ENCODE peak calls at places on chromosomes 11 and 22, in five cellular contexts. K, B, E, X and I are unnamed samples.

GRCh38 chr11:43852057-43852636 is 28.5 kb upstream of the ALKBH3 start:
- DNase-seq in E (peak), B (no peak), K (peak), X (peak), I (peak)

GRCh38 chr11:66936326-66936725 is 21.9 kb downstream of the PC start:
- DNase-seq in B (no peak), X (peak), K (no peak), E (no peak), I (peak)

GRCh38 chr22:25067851-25068421 is 115.4 kb downstream of the KIAA1671 start:
- DNase-seq in X (no peak), B (no peak), E (no peak), K (no peak), I (no peak)

GRCh38 chr11:14413307-14414072 is 54.5 kb upstream of the RRAS2 start:
- DNase-seq in X (no peak), B (no peak), E (peak), K (no peak), I (peak)

GRCh38 chr11:68328374-68329091 is 16.1 kb downstream of the LRP5 start:
- DNase-seq in E (peak), X (no peak), K (no peak), B (peak), I (peak)

GRCh38 chr11:104968856-104969776 is 742 bp upstream of the CASP4 start:
- DNase-seq in E (peak), B (peak), X (no peak), K (no peak), I (peak)

GRCh38 chr11:91470656-91471055 is 754.0 kb upstream of the FAT3 start:
- DNase-seq in B (no peak), K (no peak), E (no peak), X (peak), I (no peak)

GRCh38 chr11:14329702-14330101 is 29.3 kb downstream of the RRAS2 start:
- DNase-seq in K (no peak), X (no peak), E (no peak), B (no peak), I (no peak)

GRCh38 chr11:33716236-33716635 is 15.6 kb upstream of the C11orf91 start:
- DNase-seq in K (no peak), B (no peak), X (peak), E (peak), I (peak)

GRCh38 chr11:70429428-70429705 is 31.0 kb downstream of the CTTN start:
- DNase-seq in X (no peak), B (no peak), E (no peak), K (no peak), I (no peak)

GRCh38 chr11:21704539-21704938 is 488.3 kb upstream of the ANO5 start:
- DNase-seq in K (no peak), E (no peak), B (no peak), X (no peak), I (no peak)

GRCh38 chr22:50477923-50478322 is 3.1 kb upstream of the SBF1 start:
- DNase-seq in B (no peak), X (no peak), K (no peak), E (no peak), I (no peak)

GRCh38 chr22:50473855-50474671 is 772 bp downstream of the SBF1 start:
- DNase-seq in E (peak), X (peak), K (no peak), B (no peak), I (peak)

GRCh38 chr22:50476819-50477344 is 2.0 kb upstream of the SBF1 start:
- DNase-seq in E (no peak), X (peak), K (no peak), B (no peak), I (no peak)

GRCh38 chr22:50474711-50475651 is at the start of gene SBF1:
- DNase-seq in E (peak), X (peak), K (peak), B (peak), I (peak)

GRCh38 chr22:50475652-50476002 is 792 bp upstream of the SBF1 start:
- DNase-seq in E (no peak), X (no peak), K (no peak), B (no peak), I (no peak)
- H3K4me3 ChIP-seq in E (peak), X (no peak), K (no peak), B (no peak), I (no peak)

GRCh38 chr11:61695917-61696316 is 15.7 kb downstream of the DAGLA start:
- DNase-seq in X (peak), K (no peak), B (peak), E (peak), I (peak)
- TF ChIP-seq CTCF in X (peak), K (no peak), B (no peak), E (peak), I (no peak)

DNA sequence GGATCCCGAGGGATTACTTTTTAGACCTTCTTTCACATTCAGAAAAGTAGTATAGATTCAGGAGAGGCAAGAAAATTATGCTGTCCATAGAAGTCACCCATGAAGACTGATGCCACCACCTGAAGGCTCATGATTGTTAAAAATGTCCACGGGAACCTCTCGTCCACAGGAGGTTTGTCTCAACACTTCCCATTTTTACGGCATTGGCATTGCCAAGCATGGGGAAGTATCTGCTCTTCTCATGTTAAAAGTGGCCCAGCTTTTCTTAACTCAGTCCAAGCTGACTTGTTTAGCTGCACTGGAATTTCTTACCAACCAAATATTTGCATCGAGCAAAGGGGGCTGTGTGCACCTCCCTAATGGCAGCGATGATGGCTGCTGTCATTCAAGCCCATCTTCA is 9.6 kb downstream of the CDPF1 start:
- DNase-seq in B (no peak), X (no peak), K (no peak), E (no peak), I (no peak)
- H3K4me3 ChIP-seq in B (no peak), X (no peak), K (no peak), E (no peak), I (no peak)

GRCh38 chr11:93704237-93704636 is 37.1 kb downstream of the TAF1D start:
- DNase-seq in E (peak), B (no peak), X (no peak), K (no peak), I (no peak)
- TF ChIP-seq CTCF in E (peak), B (no peak), X (peak), K (peak), I (no peak)

GRCh38 chr11:27305751-27306150 is 57.3 kb downstream of the CCDC34 start:
- DNase-seq in B (peak), E (no peak), X (no peak), K (no peak), I (no peak)

GRCh38 chr11:27300974-27301373 is 62.0 kb downstream of the CCDC34 start:
- DNase-seq in B (no peak), K (no peak), E (no peak), X (peak), I (no peak)

GRCh38 chr11:27307232-27307631 is 55.8 kb downstream of the CCDC34 start:
- DNase-seq in K (no peak), B (no peak), X (no peak), E (no peak), I (no peak)

GRCh38 chr11:27304514-27304913 is 58.5 kb downstream of the CCDC34 start:
- DNase-seq in K (no peak), X (no peak), E (peak), B (no peak), I (no peak)

DNA sequence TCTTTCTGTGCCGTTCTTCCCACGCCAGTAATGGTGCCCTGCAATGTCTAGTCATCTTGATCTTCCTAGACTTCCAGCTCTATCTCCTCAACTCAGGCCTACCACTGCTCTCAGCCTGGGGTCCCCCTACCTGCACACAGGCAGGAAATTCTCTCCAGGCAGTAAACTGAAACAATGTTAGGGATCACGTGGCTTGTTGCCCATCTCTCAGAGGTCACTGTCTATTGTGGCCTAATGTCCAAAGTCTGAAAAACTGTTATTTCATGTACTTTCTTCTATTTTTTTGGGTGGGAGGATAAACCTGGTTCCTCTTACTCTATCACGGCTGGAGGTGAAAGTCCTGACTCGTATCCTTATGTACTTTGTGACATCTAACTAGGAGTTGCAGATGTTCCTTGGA is 59.1 kb downstream of the CCDC34 start:
- DNase-seq in E (no peak), K (no peak), X (no peak), B (no peak), I (no peak)
- H3K4me3 ChIP-seq in E (no peak), K (no peak), X (no peak), B (no peak), I (no peak)

DNA sequence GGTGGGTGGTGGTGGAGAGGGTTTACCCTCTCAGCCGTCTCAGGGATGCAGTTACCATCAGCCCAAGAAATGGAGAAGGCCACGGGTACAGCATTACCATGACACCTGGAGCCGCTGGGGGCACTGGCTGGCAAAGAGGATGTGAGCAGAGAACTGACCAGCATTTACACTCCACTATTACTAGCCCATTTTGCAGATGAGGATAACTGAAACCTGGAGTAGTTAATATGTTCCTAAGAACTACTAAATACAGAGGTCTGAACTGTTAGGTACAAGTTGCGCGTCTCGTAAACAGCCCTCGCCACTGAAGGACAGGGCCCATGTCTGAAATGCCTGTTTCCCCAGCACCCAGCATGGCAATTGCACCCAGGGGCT is 79.0 kb downstream of the TIMP3 start:
- DNase-seq in B (no peak), X (no peak), K (no peak), E (no peak), I (no peak)
- TF ChIP-seq CTCF in B (no peak), X (no peak), K (no peak), E (no peak), I (no peak)

GRCh38 chr11:75275581-75275980 is 35.0 kb downstream of the TPBGL start:
- DNase-seq in K (no peak), B (peak), E (peak), X (no peak), I (no peak)
- H3K4me3 ChIP-seq in K (no peak), B (no peak), E (no peak), X (no peak), I (no peak)

GRCh38 chr22:35411112-35411511 is 11.2 kb downstream of the MCM5 start:
- DNase-seq in B (no peak), X (no peak), K (peak), E (no peak), I (no peak)
- TF ChIP-seq CTCF in B (no peak), X (no peak), K (peak), E (no peak), I (no peak)

GRCh38 chr11:2807276-2807681 is 78.3 kb downstream of the CDKN1C start:
- DNase-seq in K (no peak), E (no peak), B (peak), X (no peak), I (peak)
- H3K4me3 ChIP-seq in K (no peak), E (no peak), B (no peak), X (no peak), I (no peak)

GRCh38 chr11:120756931-120757330 is 245.4 kb downstream of the GRIK4 start:
- DNase-seq in E (peak), K (no peak), B (no peak), X (no peak), I (no peak)
- TF ChIP-seq CTCF in E (peak), K (no peak), B (no peak), X (no peak), I (no peak)